ENCODE peak calls at places on chromosomes 11 and 22, in eight cellular contexts. One of them, this sample, is unnamed.

GRCh38 chr11:6705905-6706535 is 22.9 kb upstream of the MRPL17 start:
- DNase-seq in spleen: no peak
- DNase-seq in fibroblast of the aortic adventitia: peak
- DNase-seq in fibroblast of mammary gland: peak
- DNase-seq in A549: peak
- DNase-seq in GM06990: no peak
- DNase-seq in astrocyte of the cerebellum: no peak
- DNase-seq in IMR-90: peak
- DNase-seq in this sample: peak

GRCh38 chr11:1881442-1882264 is 10.0 kb downstream of the PRR33 start:
- DNase-seq in A549: no peak
- DNase-seq in fibroblast of the aortic adventitia: no peak
- DNase-seq in fibroblast of mammary gland: peak
- DNase-seq in astrocyte of the cerebellum: no peak
- DNase-seq in GM06990: no peak
- DNase-seq in IMR-90: no peak
- DNase-seq in spleen: peak
- DNase-seq in this sample: no peak

GRCh38 chr11:35087648-35088047 is 51.3 kb upstream of the CD44 start:
- DNase-seq in IMR-90: peak
- DNase-seq in astrocyte of the cerebellum: no peak
- DNase-seq in A549: no peak
- DNase-seq in fibroblast of the aortic adventitia: peak
- DNase-seq in spleen: no peak
- DNase-seq in fibroblast of mammary gland: no peak
- DNase-seq in GM06990: no peak
- DNase-seq in this sample: peak

GRCh38 chr22:48945621-48946458 is 881.8 kb downstream of the BRD1 start:
- DNase-seq in fibroblast of mammary gland: no peak
- DNase-seq in spleen: peak
- DNase-seq in fibroblast of the aortic adventitia: no peak
- DNase-seq in astrocyte of the cerebellum: no peak
- DNase-seq in A549: no peak
- DNase-seq in GM06990: no peak
- DNase-seq in IMR-90: no peak
- DNase-seq in this sample: no peak

GRCh38 chr11:680970-681369 is 14.1 kb downstream of the DEAF1 start:
- DNase-seq in IMR-90: no peak
- DNase-seq in A549: no peak
- DNase-seq in fibroblast of the aortic adventitia: no peak
- DNase-seq in fibroblast of mammary gland: no peak
- DNase-seq in spleen: no peak
- DNase-seq in astrocyte of the cerebellum: no peak
- DNase-seq in GM06990: no peak
- DNase-seq in this sample: no peak

GRCh38 chr11:20388096-20389055 is 860 bp downstream of the PRMT3 start:
- DNase-seq in spleen: no peak
- DNase-seq in fibroblast of the aortic adventitia: peak
- DNase-seq in GM06990: no peak
- DNase-seq in IMR-90: no peak
- DNase-seq in A549: no peak
- DNase-seq in fibroblast of mammary gland: peak
- DNase-seq in astrocyte of the cerebellum: no peak
- DNase-seq in this sample: peak

GRCh38 chr11:44753965-44754645 is 27.3 kb downstream of the TSPAN18 start:
- DNase-seq in astrocyte of the cerebellum: no peak
- DNase-seq in IMR-90: no peak
- DNase-seq in GM06990: no peak
- DNase-seq in fibroblast of the aortic adventitia: no peak
- DNase-seq in fibroblast of mammary gland: no peak
- DNase-seq in spleen: no peak
- DNase-seq in A549: no peak
- DNase-seq in this sample: no peak

GRCh38 chr11:118082880-118083543 is 3.8 kb downstream of the SMIM35 start:
- DNase-seq in GM06990: no peak
- DNase-seq in fibroblast of the aortic adventitia: no peak
- DNase-seq in fibroblast of mammary gland: no peak
- DNase-seq in A549: no peak
- DNase-seq in astrocyte of the cerebellum: no peak
- DNase-seq in IMR-90: no peak
- DNase-seq in spleen: peak
- DNase-seq in this sample: no peak

GRCh38 chr11:109508185-109508584 is 86.2 kb downstream of the C11orf87 start:
- DNase-seq in spleen: no peak
- DNase-seq in IMR-90: no peak
- DNase-seq in fibroblast of the aortic adventitia: no peak
- DNase-seq in A549: no peak
- DNase-seq in astrocyte of the cerebellum: no peak
- DNase-seq in fibroblast of mammary gland: no peak
- DNase-seq in GM06990: no peak
- DNase-seq in this sample: no peak

GRCh38 chr11:30936476-30936875 is 350.3 kb upstream of the MPPED2 start:
- DNase-seq in GM06990: no peak
- DNase-seq in IMR-90: peak
- DNase-seq in fibroblast of the aortic adventitia: peak
- DNase-seq in A549: no peak
- DNase-seq in spleen: no peak
- DNase-seq in astrocyte of the cerebellum: no peak
- DNase-seq in fibroblast of mammary gland: no peak
- DNase-seq in this sample: peak

GRCh38 chr22:22462813-22463567 is 45.6 kb downstream of the ZNF280B start:
- DNase-seq in astrocyte of the cerebellum: no peak
- DNase-seq in fibroblast of the aortic adventitia: peak
- DNase-seq in fibroblast of mammary gland: peak
- DNase-seq in GM06990: no peak
- DNase-seq in IMR-90: no peak
- DNase-seq in spleen: no peak
- DNase-seq in A549: no peak
- DNase-seq in this sample: no peak

GRCh38 chr11:35800970-35801953 is 138.7 kb downstream of the TRIM44 start:
- DNase-seq in astrocyte of the cerebellum: no peak
- DNase-seq in fibroblast of mammary gland: no peak
- DNase-seq in spleen: no peak
- DNase-seq in GM06990: no peak
- DNase-seq in IMR-90: no peak
- DNase-seq in fibroblast of the aortic adventitia: no peak
- DNase-seq in A549: no peak
- DNase-seq in this sample: no peak

GRCh38 chr11:121086866-121087265 is 14.2 kb upstream of the TECTA start:
- DNase-seq in IMR-90: peak
- DNase-seq in A549: no peak
- DNase-seq in fibroblast of mammary gland: no peak
- DNase-seq in spleen: no peak
- DNase-seq in GM06990: no peak
- DNase-seq in fibroblast of the aortic adventitia: no peak
- DNase-seq in astrocyte of the cerebellum: no peak
- DNase-seq in this sample: peak

GRCh38 chr22:37457093-37457893 is 28.9 kb downstream of the MFNG start:
- DNase-seq in fibroblast of the aortic adventitia: peak
- DNase-seq in GM06990: peak
- DNase-seq in spleen: peak
- DNase-seq in fibroblast of mammary gland: peak
- DNase-seq in astrocyte of the cerebellum: peak
- DNase-seq in IMR-90: peak
- DNase-seq in A549: peak
- DNase-seq in this sample: peak

DNA sequence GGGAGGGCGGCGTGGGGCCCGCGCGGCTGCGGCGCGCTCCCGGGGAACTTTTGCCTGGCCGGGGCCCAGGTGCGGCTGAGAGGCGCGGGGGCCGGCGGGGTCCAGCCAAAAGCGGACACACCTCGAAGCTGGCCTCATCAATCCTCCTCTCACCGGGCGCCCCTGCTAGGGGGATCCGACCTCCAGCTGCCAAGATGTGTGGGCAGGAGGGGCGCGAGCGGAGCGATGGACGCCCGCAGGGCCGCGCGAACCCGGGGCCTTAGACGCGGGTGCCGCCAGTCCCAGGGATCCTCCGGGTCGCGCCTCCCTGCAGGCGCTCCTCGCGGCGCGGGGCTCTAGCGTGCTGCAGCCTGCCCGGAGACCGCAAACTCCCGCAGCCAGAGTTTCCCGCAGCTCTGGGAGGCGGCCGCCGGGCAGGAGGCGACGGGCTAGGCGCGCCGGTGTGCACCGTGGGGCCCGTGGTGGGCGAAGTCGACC is 785 bp downstream of the IGSF9B start:
- DNase-seq in fibroblast of the aortic adventitia: no peak
- DNase-seq in GM06990: no peak
- DNase-seq in A549: no peak
- DNase-seq in IMR-90: no peak
- DNase-seq in spleen: no peak
- DNase-seq in astrocyte of the cerebellum: no peak
- DNase-seq in fibroblast of mammary gland: no peak
- DNase-seq in this sample: no peak
- H3K4me3 ChIP-seq in fibroblast of the aortic adventitia: no peak
- H3K4me3 ChIP-seq in GM06990: peak
- H3K4me3 ChIP-seq in A549: peak
- H3K4me3 ChIP-seq in IMR-90: no peak
- H3K4me3 ChIP-seq in spleen: peak
- H3K4me3 ChIP-seq in astrocyte of the cerebellum: peak
- H3K4me3 ChIP-seq in fibroblast of mammary gland: no peak
- H3K4me3 ChIP-seq in this sample: no peak

GRCh38 chr11:124277809-124278208 is 21.6 kb downstream of the OR8G5 start:
- DNase-seq in astrocyte of the cerebellum: no peak
- DNase-seq in IMR-90: no peak
- DNase-seq in A549: no peak
- DNase-seq in fibroblast of mammary gland: no peak
- DNase-seq in spleen: no peak
- DNase-seq in GM06990: no peak
- DNase-seq in fibroblast of the aortic adventitia: no peak
- DNase-seq in this sample: peak
- TF ChIP-seq CTCF in astrocyte of the cerebellum: no peak
- TF ChIP-seq CTCF in IMR-90: no peak
- TF ChIP-seq CTCF in A549: no peak
- TF ChIP-seq CTCF in fibroblast of mammary gland: no peak
- TF ChIP-seq CTCF in spleen: no peak
- TF ChIP-seq CTCF in GM06990: peak
- TF ChIP-seq CTCF in fibroblast of the aortic adventitia: no peak
- TF ChIP-seq CTCF in this sample: peak

GRCh38 chr11:77047007-77047927 is 13.1 kb downstream of the B3GNT6 start:
- DNase-seq in astrocyte of the cerebellum: peak
- DNase-seq in A549: peak
- DNase-seq in fibroblast of mammary gland: peak
- DNase-seq in spleen: no peak
- DNase-seq in fibroblast of the aortic adventitia: peak
- DNase-seq in IMR-90: peak
- DNase-seq in GM06990: peak
- DNase-seq in this sample: peak

GRCh38 chr11:77044886-77045285 is 10.7 kb downstream of the B3GNT6 start:
- DNase-seq in astrocyte of the cerebellum: no peak
- DNase-seq in spleen: no peak
- DNase-seq in IMR-90: no peak
- DNase-seq in A549: no peak
- DNase-seq in GM06990: no peak
- DNase-seq in fibroblast of the aortic adventitia: no peak
- DNase-seq in fibroblast of mammary gland: no peak
- DNase-seq in this sample: no peak

GRCh38 chr11:77044356-77044755 is 10.2 kb downstream of the B3GNT6 start:
- DNase-seq in IMR-90: no peak
- DNase-seq in fibroblast of the aortic adventitia: no peak
- DNase-seq in A549: no peak
- DNase-seq in GM06990: no peak
- DNase-seq in fibroblast of mammary gland: no peak
- DNase-seq in spleen: no peak
- DNase-seq in astrocyte of the cerebellum: no peak
- DNase-seq in this sample: no peak

GRCh38 chr11:77049081-77049480 is 14.9 kb downstream of the B3GNT6 start:
- DNase-seq in astrocyte of the cerebellum: no peak
- DNase-seq in spleen: no peak
- DNase-seq in IMR-90: no peak
- DNase-seq in A549: no peak
- DNase-seq in fibroblast of the aortic adventitia: no peak
- DNase-seq in fibroblast of mammary gland: no peak
- DNase-seq in GM06990: no peak
- DNase-seq in this sample: no peak

DNA sequence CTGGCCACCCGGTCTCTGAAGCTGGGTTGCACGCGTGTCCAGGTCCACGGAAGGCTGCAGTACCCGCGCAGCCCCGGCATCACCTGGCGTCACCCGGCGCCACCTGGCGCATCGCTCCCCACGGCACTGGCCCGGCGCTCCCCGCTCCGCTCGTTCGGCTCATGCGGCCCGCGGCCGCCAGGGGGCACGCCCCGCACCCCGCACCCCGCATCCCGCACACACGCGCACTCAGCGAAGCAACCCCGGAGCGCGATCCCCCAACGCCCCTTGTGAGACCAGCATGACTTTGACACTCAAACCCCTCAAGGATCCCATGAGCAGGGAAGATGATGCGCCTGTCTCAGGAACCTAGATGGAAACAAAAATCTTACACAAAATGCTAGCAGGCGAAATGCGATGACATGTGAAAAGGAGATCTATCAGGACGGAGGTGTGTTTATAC is 11.9 kb downstream of the B3GNT6 start:
- DNase-seq in A549: peak
- DNase-seq in GM06990: peak
- DNase-seq in fibroblast of mammary gland: peak
- DNase-seq in fibroblast of the aortic adventitia: no peak
- DNase-seq in astrocyte of the cerebellum: no peak
- DNase-seq in spleen: no peak
- DNase-seq in IMR-90: no peak
- DNase-seq in this sample: peak
- H3K4me3 ChIP-seq in A549: peak
- H3K4me3 ChIP-seq in GM06990: no peak
- H3K4me3 ChIP-seq in fibroblast of mammary gland: no peak
- H3K4me3 ChIP-seq in fibroblast of the aortic adventitia: peak
- H3K4me3 ChIP-seq in astrocyte of the cerebellum: no peak
- H3K4me3 ChIP-seq in spleen: no peak
- H3K4me3 ChIP-seq in IMR-90: peak
- H3K4me3 ChIP-seq in this sample: no peak

GRCh38 chr11:120040136-120040840 is 97.6 kb downstream of the TRIM29 start:
- DNase-seq in fibroblast of mammary gland: no peak
- DNase-seq in spleen: no peak
- DNase-seq in astrocyte of the cerebellum: no peak
- DNase-seq in fibroblast of the aortic adventitia: no peak
- DNase-seq in A549: no peak
- DNase-seq in IMR-90: no peak
- DNase-seq in GM06990: no peak
- DNase-seq in this sample: no peak

GRCh38 chr11:120039031-120039430 is 98.9 kb downstream of the TRIM29 start:
- DNase-seq in GM06990: no peak
- DNase-seq in fibroblast of the aortic adventitia: no peak
- DNase-seq in astrocyte of the cerebellum: no peak
- DNase-seq in A549: no peak
- DNase-seq in spleen: no peak
- DNase-seq in fibroblast of mammary gland: no peak
- DNase-seq in IMR-90: no peak
- DNase-seq in this sample: no peak

DNA sequence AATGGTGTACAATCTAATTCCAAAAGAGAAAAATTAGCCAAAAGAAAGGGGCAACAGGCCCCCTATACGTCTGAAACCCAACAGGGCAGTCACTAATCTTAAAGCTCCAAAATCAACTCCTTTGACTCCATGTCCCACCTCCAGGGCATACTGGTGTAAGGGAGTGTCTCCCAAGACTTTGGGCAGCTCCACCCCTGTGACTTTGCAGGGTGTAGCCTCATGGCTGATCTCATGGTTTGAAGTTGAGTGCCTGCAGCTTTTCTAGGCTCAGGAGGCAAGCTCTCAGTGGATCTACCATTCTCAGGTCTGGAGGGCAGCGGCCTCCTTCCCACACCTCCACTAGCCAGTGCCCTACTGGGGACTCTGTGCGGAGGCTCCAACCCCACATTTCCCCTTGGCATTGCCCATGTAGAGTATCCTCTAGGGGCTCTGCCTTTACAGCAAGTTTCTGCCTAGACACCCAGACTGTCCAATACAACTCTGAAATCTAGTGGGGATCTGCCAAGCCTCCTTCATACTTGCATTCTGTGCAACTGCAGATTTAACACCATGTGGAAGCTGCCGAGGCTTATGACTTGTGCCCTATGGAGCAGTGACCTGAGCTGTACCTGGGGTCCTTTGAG is 94.5 kb downstream of the TRIM29 start:
- DNase-seq in A549: no peak
- DNase-seq in fibroblast of mammary gland: no peak
- DNase-seq in spleen: no peak
- DNase-seq in IMR-90: no peak
- DNase-seq in GM06990: no peak
- DNase-seq in astrocyte of the cerebellum: no peak
- DNase-seq in fibroblast of the aortic adventitia: no peak
- DNase-seq in this sample: no peak
- TF ChIP-seq CTCF in A549: no peak
- TF ChIP-seq CTCF in fibroblast of mammary gland: no peak
- TF ChIP-seq CTCF in spleen: no peak
- TF ChIP-seq CTCF in IMR-90: no peak
- TF ChIP-seq CTCF in GM06990: no peak
- TF ChIP-seq CTCF in astrocyte of the cerebellum: no peak
- TF ChIP-seq CTCF in fibroblast of the aortic adventitia: no peak
- TF ChIP-seq CTCF in this sample: no peak